ENCODE peak calls at places on chromosomes 4 and X, in six cellular contexts. Q, H, R, E, B and D are unnamed samples.

GRCh38 chr4:102604222-102604940 is 103.2 kb downstream of the NFKB1 start:
- DNase-seq in B (no peak), E (no peak), H (no peak), R (no peak), Q (no peak), D (no peak)

GRCh38 chr4:31662951-31663350 is 942.8 kb downstream of the PCDH7 start:
- DNase-seq in H (no peak), E (no peak), R (no peak), Q (peak; percentile 55), B (no peak), D (no peak)

GRCh38 chrX:44903107-44903506 is 30.1 kb downstream of the KDM6A start:
- DNase-seq in E (no peak), H (no peak), B (no peak), R (peak; percentile 81), Q (peak; percentile 4), D (peak; percentile 47)

GRCh38 chr4:67714955-67715354 is 14.0 kb upstream of the UBA6 start:
- DNase-seq in R (no peak), H (no peak), B (no peak), E (no peak), Q (no peak), D (no peak)

GRCh38 chrX:51694254-51694653 is 11.6 kb upstream of the CENPVL2 start:
- DNase-seq in B (no peak), Q (no peak), R (no peak), H (no peak), E (no peak), D (no peak)

GRCh38 chrX:107675823-107676555 is 47.7 kb downstream of the PRPS1 start:
- DNase-seq in E (no peak), R (peak; percentile 79), H (no peak), B (no peak), Q (no peak), D (peak; percentile 57)

GRCh38 chrX:66684196-66684595 is 45.3 kb upstream of the EDA2R start:
- DNase-seq in Q (no peak), R (peak; percentile 15), H (no peak), E (no peak), B (no peak), D (peak; percentile 88)

GRCh38 chr4:181911420-181911819 is 331.8 kb upstream of the TENM3 start:
- DNase-seq in E (no peak), R (peak; percentile 28), B (no peak), H (peak; percentile 34), Q (no peak), D (peak; percentile 72)

GRCh38 chrX:19566359-19567141 is 51.2 kb upstream of the MAP3K15 start:
- DNase-seq in H (peak; percentile 15), R (peak; percentile 57), Q (no peak), E (no peak), B (no peak), D (peak; percentile 78)

GRCh38 chr4:175330652-175331051 is 412.5 kb downstream of the ADAM29 start:
- DNase-seq in H (peak; percentile 77), B (no peak), Q (no peak), R (peak; percentile 76), E (no peak), D (peak; percentile 18)

GRCh38 chr4:119498520-119498919 is 130.1 kb downstream of the PDE5A start:
- DNase-seq in H (no peak), B (no peak), Q (peak; percentile 31), R (peak; percentile 32), E (no peak), D (peak; percentile 46)

GRCh38 chrX:134568617-134569016 is 89.7 kb downstream of the PLAC1 start:
- DNase-seq in B (no peak), R (no peak), E (no peak), H (no peak), Q (no peak), D (no peak)

GRCh38 chr4:148980782-148981181 is 538.6 kb upstream of the NR3C2 start:
- DNase-seq in E (no peak), H (no peak), R (no peak), B (no peak), Q (no peak), D (no peak)

GRCh38 chrX:49627030-49627777 is 28.4 kb downstream of the GAGE1 start:
- DNase-seq in E (peak; percentile 13), B (no peak), R (peak; percentile 1), Q (no peak), H (no peak), D (no peak)

GRCh38 chrX:145823132-145823531 is 5.5 kb downstream of the SLITRK2 start:
- DNase-seq in B (no peak), H (no peak), Q (no peak), E (no peak), R (no peak), D (no peak)

GRCh38 chrX:145821898-145822567 is 4.4 kb downstream of the SLITRK2 start:
- DNase-seq in E (no peak), R (no peak), Q (no peak), B (no peak), H (no peak), D (no peak)

GRCh38 chrX:145821291-145821897 is 3.8 kb downstream of the SLITRK2 start:
- DNase-seq in E (no peak), H (no peak), R (no peak), Q (no peak), B (no peak), D (no peak)

GRCh38 chrX:145818522-145819075 is 970 bp downstream of the SLITRK2 start:
- DNase-seq in H (no peak), R (no peak), Q (no peak), B (no peak), E (no peak), D (no peak)

GRCh38 chrX:145820825-145821224 is 3.2 kb downstream of the SLITRK2 start:
- DNase-seq in H (no peak), B (no peak), Q (no peak), E (no peak), R (no peak), D (no peak)
- H3K4me3 ChIP-seq in H (no peak overlapping the region), B (no peak overlapping the region), Q (no peak overlapping the region), E (no peak overlapping the region), R (no peak overlapping the region), D (no peak overlapping the region)

GRCh38 chrX:25020391-25021131 is 4.8 kb upstream of the ARX start:
- DNase-seq in R (no peak), B (peak; percentile 9), H (no peak), E (no peak), Q (no peak), D (no peak)

GRCh38 chrX:25017667-25018247 is 2.0 kb upstream of the ARX start:
- DNase-seq in Q (no peak), H (no peak), B (no peak), R (no peak), E (no peak), D (no peak)

GRCh38 chrX:25021132-25021498 is 5.3 kb upstream of the ARX start:
- DNase-seq in E (no peak), H (no peak), Q (no peak), R (no peak), B (no peak), D (no peak)

GRCh38 chrX:25018682-25019081 is 2.9 kb upstream of the ARX start:
- DNase-seq in R (no peak), B (no peak), Q (no peak), H (no peak), E (no peak), D (no peak)

GRCh38 chrX:25019707-25020390 is 4.1 kb upstream of the ARX start:
- DNase-seq in R (no peak), E (no peak), B (no peak), H (no peak), Q (no peak), D (no peak)
- H3K4me3 ChIP-seq in R (no peak overlapping the region), E (no peak overlapping the region), B (no peak overlapping the region), H (no peak overlapping the region), Q (no peak overlapping the region), D (no peak overlapping the region)

GRCh38 chr4:56301181-56302076 is 85.9 kb downstream of the AASDH start:
- DNase-seq in H (peak; percentile 74), Q (peak; percentile 89), R (peak; percentile 94), B (peak; percentile 24), E (peak; percentile 46), D (peak; percentile 91)
- H3K4me3 ChIP-seq in H (no peak overlapping the region), Q (no peak overlapping the region), R (no peak overlapping the region), B (no peak overlapping the region), E (no peak overlapping the region), D (no peak overlapping the region)

DNA sequence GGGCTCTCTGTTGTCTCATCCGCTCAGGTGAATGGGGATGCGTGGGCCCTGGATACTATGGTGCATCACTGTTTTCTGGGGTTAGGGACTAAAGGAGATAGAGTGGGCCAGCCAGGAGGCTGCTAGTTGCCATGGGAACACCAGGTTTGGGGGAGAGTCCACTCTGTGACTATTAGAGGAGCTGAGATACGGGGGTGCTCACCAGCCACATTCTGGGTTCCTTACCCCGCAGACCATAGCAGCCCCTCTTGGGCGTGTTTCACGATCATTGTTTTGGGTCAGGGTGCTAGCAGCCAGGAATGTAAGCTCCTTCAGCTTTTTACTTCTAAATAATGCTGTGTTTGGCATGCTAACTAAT is 4.6 kb downstream of the EFNB1 start:
- DNase-seq in E (no peak), B (no peak), H (no peak), Q (no peak), R (no peak), D (no peak)
- H3K4me3 ChIP-seq in E (peak overlapping the region; percentile 71), B (no peak overlapping the region), H (no peak overlapping the region), Q (no peak overlapping the region), R (no peak overlapping the region), D (no peak overlapping the region)

DNA sequence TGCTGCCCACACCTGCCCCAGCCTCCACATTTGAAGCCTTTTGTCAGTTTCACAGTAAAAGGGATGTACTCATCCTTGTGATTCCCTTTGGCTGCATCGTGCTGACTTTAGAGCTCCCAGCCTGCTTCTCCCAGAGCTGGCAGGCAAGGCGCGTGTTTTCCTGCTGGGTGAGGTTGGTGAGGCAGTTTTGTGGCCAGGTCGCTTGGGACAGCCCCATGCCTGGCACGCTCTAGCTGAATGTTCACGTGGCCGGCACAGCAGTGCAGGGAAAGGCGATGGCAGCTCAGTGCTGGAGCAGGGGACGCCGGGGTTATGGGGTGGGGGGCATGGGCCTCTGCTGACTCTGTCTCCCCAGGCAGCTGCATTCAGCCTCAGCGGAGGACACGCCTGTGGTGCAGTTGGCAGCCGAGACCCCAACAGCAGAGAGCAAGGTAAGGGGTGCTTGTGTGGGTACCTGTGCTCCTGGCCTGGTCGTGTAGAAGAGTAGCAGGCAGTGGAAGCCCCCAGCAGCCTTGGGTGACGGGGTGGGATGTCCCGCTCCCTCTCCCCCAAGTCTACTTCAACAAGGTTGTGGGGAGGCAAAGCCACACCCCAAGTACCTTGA is 9.3 kb downstream of the TACC3 start:
- DNase-seq in E (no peak), B (no peak), Q (no peak), R (no peak), H (no peak), D (no peak)
- H3K4me3 ChIP-seq in E (no peak overlapping the region), B (no peak overlapping the region), Q (no peak overlapping the region), R (no peak overlapping the region), H (no peak overlapping the region), D (no peak overlapping the region)

DNA sequence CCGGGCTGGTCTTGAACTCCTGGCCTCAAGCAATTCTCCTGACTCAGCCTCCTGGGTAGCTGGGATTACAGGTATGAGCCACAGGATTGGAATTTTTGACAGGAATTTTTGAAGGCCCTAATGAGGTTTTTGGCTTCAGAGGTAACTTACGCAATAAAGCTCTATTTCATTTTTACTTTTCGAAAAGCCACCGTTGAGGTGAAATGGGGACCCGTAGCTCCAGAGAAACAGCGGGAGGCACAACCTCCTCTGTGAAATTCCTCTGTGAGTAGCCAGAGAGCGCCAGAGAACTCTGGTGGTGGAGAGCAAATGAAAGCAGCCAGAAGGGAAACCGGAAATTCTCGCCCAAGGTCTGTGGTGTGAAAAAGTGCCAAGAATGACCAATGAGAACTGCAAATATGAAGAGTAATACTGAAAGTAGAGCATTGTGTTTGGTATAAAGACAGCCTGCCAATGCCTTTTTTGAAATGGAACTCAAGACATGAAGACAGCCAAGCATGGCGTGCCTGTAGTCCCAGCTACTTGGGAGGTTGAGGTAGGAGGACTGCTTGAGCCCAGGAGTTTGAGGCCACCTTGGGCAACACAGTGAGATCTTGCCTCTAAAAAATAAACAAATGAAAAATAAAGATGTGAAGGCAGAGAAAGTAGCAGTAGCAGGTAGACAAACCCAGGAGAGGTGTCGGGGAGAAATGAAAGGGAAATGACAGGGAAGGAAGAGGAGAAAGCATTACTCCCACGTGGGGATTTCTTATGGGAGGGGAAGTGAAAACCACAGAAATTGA is 33.0 kb upstream of the TMEM131L start:
- DNase-seq in R (peak; percentile 88), B (peak; percentile 44), H (no peak), E (peak; percentile 66), Q (peak; percentile 94), D (peak; percentile 90)
- H3K4me3 ChIP-seq in R (no peak overlapping the region), B (peak overlapping the region; percentile 0), H (no peak overlapping the region), E (no peak overlapping the region), Q (no peak overlapping the region), D (no peak overlapping the region)